ENCODE peak calls at places on chromosomes 16 and 17, in four cellular contexts. L, R, X and V are unnamed samples.

GRCh38 chr17:17774009-17774881 is 62.5 kb downstream of the SREBF1 start:
- DNase-seq in X (no peak), R (no peak), L (peak), V (no peak)

GRCh38 chr16:67013238-67013822 is 15.6 kb upstream of the CBFB start:
- DNase-seq in L (no peak), R (no peak), X (no peak), V (no peak)

GRCh38 chr16:58378401-58378800 is 13.9 kb upstream of the GINS3 start:
- DNase-seq in L (peak), R (no peak), X (no peak), V (no peak)

GRCh38 chr17:27379863-27380533 is 76.2 kb upstream of the KSR1 start:
- DNase-seq in X (no peak), R (peak), L (peak), V (no peak)

GRCh38 chr17:70357196-70357595 is 187.9 kb downstream of the KCNJ2 start:
- DNase-seq in R (no peak), X (no peak), L (no peak), V (no peak)

GRCh38 chr16:19522369-19523159 is 666 bp upstream of the GDE1 start:
- DNase-seq in L (no peak), X (no peak), R (no peak), V (peak)

GRCh38 chr16:66471696-66472393 is 44.8 kb downstream of the BEAN1 start:
- DNase-seq in X (no peak), R (no peak), L (no peak), V (no peak)

GRCh38 chr16:78130083-78130608 is 30.7 kb downstream of the WWOX start:
- DNase-seq in R (no peak), X (no peak), L (no peak), V (no peak)

GRCh38 chr17:79160980-79161621 is 86.5 kb downstream of the ENGASE start:
- DNase-seq in X (no peak), L (no peak), R (no peak), V (no peak)

GRCh38 chr17:41907633-41908539 is 10.9 kb downstream of the ACLY start:
- DNase-seq in L (peak), R (no peak), X (no peak), V (no peak)

GRCh38 chr17:78304549-78305037 is 55.3 kb downstream of the SOCS3 start:
- DNase-seq in R (no peak), L (no peak), X (no peak), V (no peak)

GRCh38 chr17:78822552-78822951 is 18.1 kb downstream of the USP36 start:
- DNase-seq in R (no peak), X (no peak), L (no peak), V (no peak)

GRCh38 chr17:70308619-70309018 is 139.3 kb downstream of the KCNJ2 start:
- DNase-seq in X (no peak), R (no peak), L (no peak), V (no peak)